ENCODE peak calls at places on chromosome 9, in eight cellular contexts. J is NCI-H1436; M is stimulated activated CD8-positive, alpha-beta memory T cell treated with anti-CD3 and anti-CD28 coated beads, Interleukin-12 subunit alpha, Interleukin-12 subunit beta, amount 100 ng/mL, for 4 hours; A is SW480; H is amygdala; Q is NCI-H1105 treated with DMSO at 0.1 percent for 48 hours; V is H9; P is HCEC 1CT. Y is an unnamed sample.

GRCh38 chr9:135098400-135099105 is 11.1 kb downstream of the OLFM1 start:
- DNase-seq in J (no peak), M (no peak), A (no peak), H (no peak), Q (no peak), V (peak; percentile 85), P (no peak), Y (peak; percentile 87)

GRCh38 chr9:79023134-79023577 is 548.6 kb upstream of the TLE4 start:
- DNase-seq in J (no peak), M (no peak), A (peak; percentile 44), H (no peak), Q (no peak), V (no peak), P (peak; percentile 93), Y (no peak)

GRCh38 chr9:109861499-109861898 is 81.5 kb downstream of the PALM2AKAP2 start:
- DNase-seq in J (no peak), M (no peak), A (no peak), H (no peak), Q (no peak), V (no peak), P (no peak), Y (no peak)

GRCh38 chr9:105690742-105691141 is 3.6 kb upstream of the TMEM38B start:
- DNase-seq in J (no peak), M (no peak), A (peak; percentile 29), H (no peak), Q (no peak), V (no peak), P (peak; percentile 9), Y (no peak)

GRCh38 chr9:123336455-123336854 is 19.5 kb upstream of the CRB2 start:
- DNase-seq in J (no peak), M (no peak), A (no peak), H (no peak), Q (no peak), V (no peak), P (no peak), Y (no peak)

GRCh38 chr9:78713746-78714405 is 417.0 kb downstream of the PSAT1 start:
- DNase-seq in J (peak; percentile 47), M (no peak), A (no peak), H (no peak), Q (no peak), V (no peak), P (peak; percentile 37), Y (no peak)

GRCh38 chr9:32376295-32376694 is 8.1 kb upstream of the ACO1 start:
- DNase-seq in J (no peak), M (no peak), A (no peak), H (no peak), Q (no peak), V (no peak), P (no peak), Y (no peak)

GRCh38 chr9:117835798-117836197 is 131.6 kb downstream of the TLR4 start:
- DNase-seq in J (no peak), M (no peak), A (no peak), H (no peak), Q (no peak), V (no peak), P (no peak), Y (no peak)

GRCh38 chr9:69085523-69086283 is 50.2 kb downstream of the FXN start:
- DNase-seq in J (no peak), M (no peak), A (no peak), H (no peak), Q (no peak), V (no peak), P (peak; percentile 51), Y (peak; percentile 30)

GRCh38 chr9:132798817-132799790 is 79.0 kb downstream of the AK8 start:
- DNase-seq in J (no peak), M (no peak), A (no peak), H (no peak), Q (no peak), V (peak; percentile 49), P (no peak), Y (no peak)

GRCh38 chr9:5799314-5799713 is 33.6 kb downstream of the ERMP1 start:
- DNase-seq in J (no peak), M (no peak), A (peak; percentile 50), H (no peak), Q (peak; percentile 25), V (no peak), P (peak; percentile 49), Y (no peak)

GRCh38 chr9:112848316-112849151 is 42.1 kb downstream of the SLC46A2 start:
- DNase-seq in J (no peak), M (no peak), A (no peak), H (no peak), Q (no peak), V (peak; percentile 55), P (no peak), Y (peak; percentile 62)

GRCh38 chr9:135348788-135349150 is 130.8 kb upstream of the PPP1R26 start:
- DNase-seq in J (no peak), M (no peak), A (no peak), H (no peak), Q (no peak), V (no peak), P (no peak), Y (no peak)

GRCh38 chr9:4195285-4195684 is 104.6 kb downstream of the GLIS3 start:
- DNase-seq in J (no peak), M (no peak), A (no peak), H (no peak), Q (no peak), V (no peak), P (no peak), Y (no peak)

GRCh38 chr9:37880916-37881479 is 22.9 kb downstream of the SLC25A51 start:
- DNase-seq in J (no peak), M (no peak), A (no peak), H (no peak), Q (no peak), V (no peak), P (no peak), Y (no peak)

GRCh38 chr9:137522746-137523455 is 27.3 kb downstream of the PNPLA7 start:
- DNase-seq in J (no peak), M (no peak), A (no peak), H (no peak), Q (no peak), V (no peak), P (no peak), Y (no peak)

GRCh38 chr9:15222313-15222712 is 84.7 kb downstream of the TTC39B start:
- DNase-seq in J (no peak), M (no peak), A (no peak), H (no peak), Q (no peak), V (no peak), P (no peak), Y (no peak)

Y was measured in ELF-1.